ENCODE peak calls at places on chromosomes 16 and 17, in ten cellular contexts. A is K562; C is tibial artery; D is heart right ventricle; P is transverse colon; N is foreskin keratinocyte; U is OCI-LY7; J is Peyer's patch; E is CD4-positive, CD25-positive, alpha-beta regulatory T cell; T is PC-9. Z is an unnamed sample. For H3K4me1, the result is how much of the 10 kb centered on the place peaks cover.

GRCh38 chr16:88874938-88875599 is 8.6 kb upstream of the PABPN1L start:
- DNase-seq in D (no peak), T (no peak), E (no peak), A (no peak), U (no peak), N (no peak), J (no peak), C (no peak), P (no peak), Z (no peak)

GRCh38 chr17:56165017-56165720 is 11.9 kb downstream of the ANKFN1 start:
- DNase-seq in A (no peak), P (no peak), E (no peak), C (no peak), D (no peak), T (no peak), U (no peak), N (no peak), J (no peak), Z (no peak)

GRCh38 chr16:79001156-79001997 is 599.2 kb downstream of the MAF start:
- DNase-seq in C (no peak), J (no peak), A (no peak), U (no peak), E (no peak), T (no peak), D (no peak), N (no peak), P (no peak), Z (no peak)

GRCh38 chr17:19763416-19763815 is 15.3 kb upstream of the ALDH3A1 start:
- DNase-seq in T (no peak), U (no peak), E (no peak), N (no peak), J (no peak), C (peak), P (no peak), D (no peak), A (no peak), Z (no peak)

GRCh38 chr17:17682293-17682736 is 1.1 kb downstream of the RAI1 start:
- DNase-seq in N (no peak), U (peak), T (peak), D (peak), E (peak), J (peak), A (peak), P (peak), C (peak), Z (peak)

GRCh38 chr17:71409712-71410111 is 711.1 kb upstream of the SOX9 start:
- DNase-seq in D (no peak), P (no peak), N (peak), J (no peak), C (no peak), U (no peak), A (no peak), T (no peak), E (no peak), Z (peak)

GRCh38 chr16:88639231-88640038 is 1.1 kb downstream of the IL17C start:
- DNase-seq in A (no peak), U (no peak), D (no peak), E (no peak), T (peak), P (peak), C (no peak), J (peak), N (no peak), Z (no peak)

GRCh38 chr17:77563439-77564102 is 394.9 kb upstream of the TNRC6C start:
- DNase-seq in C (peak), P (no peak), A (no peak), T (no peak), U (no peak), N (no peak), D (no peak), J (no peak), E (no peak), Z (no peak)

GRCh38 chr16:15564619-15565339 is 78.2 kb downstream of the MARF1 start:
- DNase-seq in N (no peak), D (no peak), A (no peak), T (no peak), P (no peak), C (no peak), J (no peak), U (no peak), E (no peak), Z (no peak)

GRCh38 chr17:76394166-76394565 is 9.8 kb downstream of the SPHK1 start:
- DNase-seq in U (no peak), P (no peak), E (no peak), D (peak), A (no peak), T (peak), J (no peak), C (no peak), N (peak), Z (no peak)

GRCh38 chr17:71402661-71403141 is 718.1 kb upstream of the SOX9 start:
- DNase-seq in U (no peak), N (peak), D (no peak), A (no peak), T (peak), J (no peak), C (no peak), P (no peak), E (no peak), Z (no peak)

GRCh38 chr17:43003542-43004172 is 2.9 kb upstream of the IFI35 start:
- DNase-seq in C (no peak), E (no peak), A (no peak), J (no peak), N (peak), P (no peak), T (peak), U (no peak), D (no peak), Z (no peak)

GRCh38 chr17:7881655-7882054 is 6.9 kb upstream of the CHD3 start:
- DNase-seq in T (no peak), C (no peak), D (no peak), A (no peak), E (no peak), P (no peak), J (no peak), U (no peak), N (no peak), Z (no peak)

GRCh38 chr17:80912451-80912850 is 79.2 kb upstream of the CHMP6 start:
- DNase-seq in T (no peak), C (peak), E (no peak), A (no peak), U (no peak), N (no peak), J (peak), P (no peak), D (no peak), Z (no peak)

GRCh38 chr17:38738007-38738662 is 8.0 kb downstream of the CISD3 start:
- DNase-seq in D (no peak), J (peak), T (no peak), E (no peak), U (no peak), A (no peak), C (no peak), N (no peak), P (no peak), Z (no peak)

GRCh38 chr16:81315271-81316175 is 761 bp downstream of the GAN start:
- DNase-seq in A (peak), C (peak), E (peak), U (peak), T (peak), J (peak), D (peak), N (peak), P (peak), Z (peak)

GRCh38 chr17:41417576-41418015 is 6.8 kb downstream of the KRT37 start:
- DNase-seq in D (no peak), N (peak), A (peak), E (no peak), T (peak), J (no peak), P (no peak), C (no peak), U (peak), Z (peak)

GRCh38 chr17:40290629-40291296 is 3.1 kb downstream of the CDC6 start:
- DNase-seq in C (no peak), P (peak), D (no peak), U (peak), N (peak), J (no peak), T (peak), A (peak), E (peak), Z (peak)

GRCh38 chr16:70410736-70411135 is 28.2 kb downstream of the ST3GAL2 start:
- DNase-seq in J (no peak), A (no peak), U (no peak), N (no peak), E (no peak), T (no peak), C (no peak), P (no peak), D (no peak), Z (no peak)

GRCh38 chr17:60909405-60909804 is 231.8 kb downstream of the BCAS3 start:
- DNase-seq in A (no peak), D (no peak), E (no peak), U (no peak), C (no peak), N (no peak), P (no peak), J (no peak), T (no peak), Z (no peak)

GRCh38 chr17:47806913-47807255 is 14.7 kb downstream of the OSBPL7 start:
- DNase-seq in A (no peak), J (no peak), D (no peak), T (no peak), U (no peak), E (no peak), N (no peak), P (no peak), C (no peak), Z (no peak)

GRCh38 chr17:82881292-82881823 is 41.5 kb upstream of the ZNF750 start:
- DNase-seq in T (no peak), C (no peak), J (no peak), N (no peak), E (no peak), D (no peak), U (no peak), P (no peak), A (no peak), Z (no peak)
- H3K4me1 ChIP-seq in T (under half), C (under half), J (under half), N (under half), E (half or more), D (under half), U (under half), P (under half), A (under half), Z (under half)

GRCh38 chr17:35160354-35161201 is 13.0 kb downstream of the UNC45B start:
- DNase-seq in U (no peak), N (peak), C (peak), A (no peak), P (no peak), T (no peak), E (no peak), D (no peak), J (no peak), Z (no peak)

GRCh38 chr17:35163886-35164285 is 16.3 kb downstream of the UNC45B start:
- DNase-seq in P (no peak), D (no peak), N (no peak), U (no peak), E (no peak), T (no peak), J (no peak), A (no peak), C (peak), Z (no peak)

GRCh38 chr17:35164716-35165115 is 17.1 kb downstream of the UNC45B start:
- DNase-seq in U (no peak), E (no peak), A (no peak), T (no peak), N (no peak), D (no peak), J (no peak), C (no peak), P (no peak), Z (no peak)

GRCh38 chr17:35161281-35161761 is 13.7 kb downstream of the UNC45B start:
- DNase-seq in J (no peak), P (no peak), A (no peak), D (no peak), E (no peak), T (no peak), C (peak), N (no peak), U (no peak), Z (no peak)

DNA sequence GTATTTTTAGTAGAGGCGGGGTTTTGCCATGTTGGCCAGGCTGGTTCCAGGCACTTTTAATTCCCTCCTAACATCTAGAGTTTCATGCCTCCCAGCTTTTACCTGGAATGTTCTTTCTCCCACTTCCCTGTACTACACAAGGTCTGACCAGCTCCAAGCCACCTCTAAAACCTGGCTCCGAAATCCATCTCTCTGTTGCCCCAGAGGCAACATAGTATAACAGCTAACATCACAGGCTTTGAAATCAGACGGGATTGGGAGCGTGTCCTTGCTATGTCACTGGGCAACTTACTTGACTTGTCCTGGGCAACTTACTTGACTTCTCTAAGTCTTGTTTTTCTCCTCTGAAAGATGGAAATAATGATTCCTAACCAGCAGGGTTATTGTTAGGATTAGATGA is 15.1 kb downstream of the UNC45B start:
- DNase-seq in D (no peak), J (no peak), N (no peak), U (no peak), A (no peak), E (no peak), C (no peak), T (no peak), P (no peak), Z (no peak)
- H3K4me1 ChIP-seq in D (under half), J (under half), N (under half), U (under half), A (under half), E (under half), C (under half), T (under half), P (under half), Z (under half)

GRCh38 chr16:65114527-65114926 is 7.3 kb downstream of the CDH11 start:
- DNase-seq in J (no peak), D (no peak), U (no peak), A (no peak), T (no peak), C (no peak), E (no peak), N (no peak), P (no peak), Z (no peak)

GRCh38 chr16:65106792-65107191 is 15.1 kb downstream of the CDH11 start:
- DNase-seq in E (no peak), C (no peak), T (no peak), J (no peak), D (no peak), A (no peak), U (no peak), N (no peak), P (no peak), Z (no peak)

GRCh38 chr16:65116216-65116615 is 5.6 kb downstream of the CDH11 start:
- DNase-seq in D (no peak), N (no peak), U (no peak), T (no peak), P (no peak), C (no peak), A (no peak), E (no peak), J (no peak), Z (no peak)

GRCh38 chr16:65113441-65113840 is 8.4 kb downstream of the CDH11 start:
- DNase-seq in C (no peak), D (no peak), A (no peak), U (no peak), E (no peak), J (no peak), T (no peak), P (no peak), N (no peak), Z (no peak)

DNA sequence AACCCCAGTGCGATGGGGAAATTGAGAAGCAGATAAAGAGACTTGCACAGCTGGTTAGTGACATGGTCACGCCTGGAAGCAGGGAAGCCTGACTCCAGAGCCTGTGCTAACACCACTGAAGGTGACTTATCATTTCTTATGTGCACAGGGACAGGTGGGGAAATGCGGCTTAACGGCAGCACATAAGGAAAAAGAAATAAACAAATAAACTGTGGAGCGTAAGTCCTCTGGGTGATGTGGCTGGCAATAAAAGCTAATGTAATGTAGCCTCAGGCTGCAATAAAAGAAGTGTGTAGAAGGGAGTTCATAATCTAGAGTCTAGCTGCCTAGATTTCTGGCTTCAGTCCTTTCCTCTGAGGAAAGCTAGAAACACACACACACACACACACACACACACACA is 10.6 kb downstream of the CDH11 start:
- DNase-seq in P (peak), U (no peak), J (no peak), C (no peak), T (no peak), E (no peak), N (no peak), D (no peak), A (no peak), Z (no peak)
- H3K4me1 ChIP-seq in P (under half), U (under half), J (under half), C (under half), T (under half), E (under half), N (under half), D (under half), A (under half), Z (under half)

GRCh38 chr16:29807426-29808218 is 1.3 kb downstream of the MAZ start:
- DNase-seq in U (peak), T (peak), N (peak), D (peak), P (peak), E (peak), C (peak), J (peak), A (peak), Z (peak)
- H3K4me1 ChIP-seq in U (half or more), T (under half), N (under half), D (half or more), P (under half), E (half or more), C (half or more), J (under half), A (under half), Z (half or more)

GRCh38 chr16:56938664-56939513 is 6.9 kb downstream of the HERPUD1 start:
- DNase-seq in D (no peak), U (no peak), C (peak), A (no peak), E (peak), J (no peak), N (no peak), P (no peak), T (no peak), Z (no peak)
- H3K4me1 ChIP-seq in D (under half), U (half or more), C (under half), A (under half), E (half or more), J (under half), N (under half), P (under half), T (under half), Z (under half)